ENCODE peak calls at places on chromosomes 12 and 14, in eight cellular contexts. A is kidney epithelial cell, S is astrocyte of the spinal cord, N is glutamatergic neuron, B is A549, P is mucosa of descending colon, M is bronchial epithelial cell, V is ovary. K is an unnamed sample.
A peak's percentile ranks its signal among the peaks of the same experiment; 100 is the strongest.

GRCh38 chr12:6056406-6057211 is 67.9 kb downstream of the VWF start:
- DNase-seq in P (no peak), S (no peak), N (peak; percentile 40), B (no peak), A (no peak), M (no peak), V (no peak), K (peak; percentile 20)

GRCh38 chr14:74492413-74493342 is at the start of gene NPC2:
- DNase-seq in S (peak; percentile 18), P (no peak), A (no peak), N (no peak), V (no peak), B (no peak), M (peak; percentile 12), K (no peak)

GRCh38 chr14:105325303-105325702 is 10.8 kb downstream of the PACS2 start:
- DNase-seq in A (no peak), B (no peak), P (no peak), S (no peak), M (no peak), V (no peak), N (peak; percentile 40), K (no peak)

GRCh38 chr14:95336192-95336760 is 16.6 kb upstream of the CLMN start:
- DNase-seq in A (no peak), V (no peak), N (no peak), B (no peak), M (no peak), P (no peak), S (no peak), K (no peak)

GRCh38 chr12:120554658-120555057 is 20.5 kb downstream of the RNF10 start:
- DNase-seq in S (no peak), V (no peak), M (no peak), B (no peak), N (no peak), P (no peak), A (no peak), K (no peak)

GRCh38 chr12:95151821-95152220 is 65.4 kb downstream of the FGD6 start:
- DNase-seq in A (no peak), V (no peak), B (no peak), M (peak; percentile 89), S (no peak), P (no peak), N (no peak), K (no peak)

GRCh38 chr12:72570601-72571000 is 298.4 kb downstream of the TRHDE start:
- DNase-seq in M (no peak), P (no peak), S (no peak), B (no peak), A (no peak), V (no peak), N (peak; percentile 60), K (peak; percentile 8)

GRCh38 chr14:68399971-68400370 is 392.9 kb downstream of the ZFP36L1 start:
- DNase-seq in N (no peak), M (no peak), V (no peak), A (no peak), P (no peak), S (no peak), B (no peak), K (no peak)

GRCh38 chr12:99259040-99259934 is 388.3 kb upstream of the GARIN6 start:
- DNase-seq in A (no peak), M (no peak), N (no peak), B (no peak), S (no peak), P (no peak), V (no peak), K (peak; percentile 13)

GRCh38 chr12:130664252-130664651 is 51.8 kb downstream of the RIMBP2 start:
- DNase-seq in B (no peak), S (no peak), A (no peak), M (no peak), V (no peak), P (no peak), N (no peak), K (no peak)

GRCh38 chr12:109797905-109798669 is 35.1 kb downstream of the TRPV4 start:
- DNase-seq in P (no peak), M (no peak), N (no peak), A (no peak), B (no peak), V (no peak), S (no peak), K (no peak)

GRCh38 chr12:116934908-116935698 is 24.4 kb downstream of the FBXW8 start:
- DNase-seq in B (no peak), V (no peak), A (no peak), M (no peak), N (no peak), P (no peak), S (no peak), K (no peak)

GRCh38 chr12:50720085-50720484 is 43.8 kb upstream of the ATF1 start:
- DNase-seq in S (no peak), A (no peak), N (no peak), V (no peak), M (no peak), P (no peak), B (no peak), K (no peak)

GRCh38 chr14:35121026-35121886 is 534 bp downstream of the PPP2R3C start:
- DNase-seq in P (peak; percentile 54), S (no peak), M (no peak), V (peak; percentile 36), A (no peak), B (peak; percentile 93), N (no peak), K (no peak)

GRCh38 chr14:106823552-106823951 is 1297.2 kb downstream of the TMEM121 start:
- DNase-seq in N (no peak), M (no peak), S (no peak), B (no peak), V (no peak), A (no peak), P (no peak), K (no peak)
- TF ChIP-seq CTCF in N (no peak), M (no peak), S (no peak), B (no peak), V (no peak), A (no peak), P (no peak), K (no peak)

GRCh38 chr12:88388566-88389269 is 191.6 kb downstream of the KITLG start:
- DNase-seq in M (no peak), B (no peak), S (peak; percentile 29), A (no peak), V (no peak), N (no peak), P (no peak), K (no peak)

GRCh38 chr12:88390811-88391210 is 189.5 kb downstream of the KITLG start:
- DNase-seq in B (no peak), M (no peak), S (no peak), P (no peak), N (no peak), A (no peak), V (no peak), K (no peak)

GRCh38 chr12:88391556-88391955 is 188.7 kb downstream of the KITLG start:
- DNase-seq in B (peak; percentile 10), N (no peak), P (no peak), S (peak; percentile 92), A (peak; percentile 61), V (no peak), M (peak; percentile 75), K (no peak)

DNA sequence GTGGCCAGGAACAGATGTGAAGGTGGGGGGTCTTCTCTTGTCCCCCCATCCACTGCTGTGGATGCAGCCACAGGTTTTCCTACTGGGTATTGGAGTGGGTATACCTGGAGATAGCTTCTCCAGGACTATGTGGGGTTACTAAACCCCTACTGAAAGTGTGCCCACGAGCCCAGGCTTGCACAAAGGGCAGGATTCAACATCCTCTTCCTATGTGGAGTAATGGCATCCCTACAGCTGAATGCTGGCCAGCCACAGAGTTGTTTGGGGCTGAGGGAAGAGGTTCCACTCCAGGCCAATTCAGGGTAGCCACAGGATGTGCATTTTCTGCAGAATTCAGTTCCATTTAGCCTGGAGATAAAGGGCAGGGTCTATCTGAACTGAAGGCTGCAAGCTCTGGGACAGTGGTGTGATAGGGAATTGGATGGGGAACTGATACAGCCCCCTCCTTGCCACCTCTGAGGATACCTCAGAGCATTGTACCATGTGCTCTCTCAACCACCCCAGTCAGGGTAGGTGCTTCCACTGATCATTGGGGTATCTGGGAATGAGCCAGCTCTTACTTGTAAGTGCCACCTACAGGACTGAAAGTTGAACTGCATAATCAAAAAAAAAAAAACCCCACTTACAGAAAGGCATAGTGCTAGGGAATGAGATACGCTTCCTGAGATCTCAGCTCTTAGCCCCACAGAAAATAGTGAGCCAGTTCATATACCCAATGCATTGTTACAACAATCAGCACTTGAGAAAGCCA is 187.1 kb downstream of the KITLG start:
- DNase-seq in S (peak; percentile 43), N (no peak), B (no peak), A (no peak), V (no peak), M (peak; percentile 62), P (no peak), K (no peak)
- TF ChIP-seq CTCF in S (peak; percentile 37), N (peak; percentile 76), B (peak; percentile 23), A (peak; percentile 45), V (no peak), M (peak; percentile 49), P (no peak), K (peak; percentile 50)

DNA sequence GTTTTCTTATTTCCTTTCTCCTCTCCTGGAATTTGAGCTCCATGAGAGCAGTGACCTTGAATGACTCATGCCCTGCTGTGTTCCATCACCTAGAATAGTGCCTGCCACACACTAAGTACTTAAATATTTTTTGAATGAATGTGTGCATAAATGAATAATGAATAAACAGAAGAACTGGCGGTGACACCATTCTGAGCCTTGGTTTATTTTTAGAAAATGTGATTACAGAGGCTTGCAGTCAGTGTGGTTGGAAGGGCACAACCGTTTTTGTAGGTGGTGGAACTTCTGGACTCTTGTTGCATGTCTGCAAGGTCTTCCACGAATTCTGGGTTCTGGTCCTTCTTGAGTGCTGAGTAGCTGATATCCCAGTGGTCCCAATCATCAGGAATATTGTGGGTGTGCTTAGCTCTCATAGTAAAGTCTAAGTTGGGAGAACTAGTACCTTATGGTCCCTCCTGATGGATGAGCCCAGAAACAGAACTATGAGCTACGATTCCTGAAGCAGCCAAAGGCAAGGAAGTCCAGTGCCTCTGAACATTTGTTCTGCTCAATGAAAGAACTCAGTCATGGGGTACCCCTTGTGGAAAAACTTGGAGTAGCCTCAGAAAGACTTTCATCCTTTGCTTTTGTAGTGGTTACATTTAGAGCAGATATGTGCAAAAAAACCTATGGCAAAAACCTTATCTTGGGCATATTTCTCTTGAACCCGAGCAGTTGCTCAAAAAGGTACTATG is 28.8 kb upstream of the BHLHE41 start:
- DNase-seq in M (peak; percentile 96), V (peak; percentile 26), N (no peak), B (peak; percentile 55), A (peak; percentile 97), S (peak; percentile 95), P (no peak), K (no peak)
- TF ChIP-seq CTCF in M (no peak), V (no peak), N (no peak), B (no peak), A (no peak), S (peak; percentile 11), P (no peak), K (no peak)

GRCh38 chr12:132544173-132544468 is 54.2 kb downstream of the FBRSL1 start:
- DNase-seq in S (no peak), P (no peak), N (no peak), V (no peak), B (no peak), A (no peak), M (no peak), K (no peak)
- TF ChIP-seq CTCF in S (peak; percentile 6), P (no peak), N (no peak), V (no peak), B (no peak), A (no peak), M (no peak), K (no peak)

GRCh38 chr12:122350444-122350843 is 72.0 kb downstream of the CLIP1 start:
- DNase-seq in M (no peak), B (no peak), V (no peak), P (no peak), N (no peak), A (no peak), S (peak; percentile 65), K (no peak)
- TF ChIP-seq CTCF in M (no peak), B (no peak), V (no peak), P (no peak), N (no peak), A (no peak), S (no peak), K (no peak)